ENCODE peak calls at places on chromosomes 1 and 21, in eight cellular contexts. One of them, this sample, is unnamed.

GRCh38 chr1:85225624-85226380 is 25.0 kb upstream of the SYDE2 start:
- DNase-seq in PC-9: no peak
- DNase-seq in lower leg skin: no peak
- DNase-seq in ascending aorta: no peak
- DNase-seq in tibial nerve: no peak
- DNase-seq in endothelial cell: no peak
- DNase-seq in CD8-positive, alpha-beta T cell: no peak
- DNase-seq in neural crest cell: no peak
- DNase-seq in this sample: no peak

GRCh38 chr1:236489710-236490377 is 33.9 kb upstream of the LGALS8 start:
- DNase-seq in neural crest cell: no peak
- DNase-seq in tibial nerve: peak; percentile 46
- DNase-seq in CD8-positive, alpha-beta T cell: no peak
- DNase-seq in ascending aorta: no peak
- DNase-seq in endothelial cell: peak; percentile 8
- DNase-seq in PC-9: no peak
- DNase-seq in lower leg skin: no peak
- DNase-seq in this sample: peak; percentile 45

GRCh38 chr1:165738794-165739193 is 29.9 kb downstream of the TMCO1 start:
- DNase-seq in ascending aorta: no peak
- DNase-seq in tibial nerve: no peak
- DNase-seq in lower leg skin: no peak
- DNase-seq in PC-9: no peak
- DNase-seq in endothelial cell: no peak
- DNase-seq in CD8-positive, alpha-beta T cell: no peak
- DNase-seq in neural crest cell: no peak
- DNase-seq in this sample: no peak

GRCh38 chr1:7281821-7282220 is 489.3 kb upstream of the VAMP3 start:
- DNase-seq in ascending aorta: no peak
- DNase-seq in PC-9: no peak
- DNase-seq in lower leg skin: no peak
- DNase-seq in endothelial cell: no peak
- DNase-seq in neural crest cell: no peak
- DNase-seq in CD8-positive, alpha-beta T cell: no peak
- DNase-seq in tibial nerve: peak; percentile 9
- DNase-seq in this sample: no peak

GRCh38 chr1:23838401-23838866 is 13.2 kb upstream of the HMGCL start:
- DNase-seq in neural crest cell: peak; percentile 50
- DNase-seq in endothelial cell: peak; percentile 41
- DNase-seq in CD8-positive, alpha-beta T cell: peak; percentile 78
- DNase-seq in lower leg skin: peak; percentile 40
- DNase-seq in ascending aorta: no peak
- DNase-seq in tibial nerve: peak; percentile 48
- DNase-seq in PC-9: peak; percentile 55
- DNase-seq in this sample: peak; percentile 61

GRCh38 chr21:39314155-39315027 is 959 bp upstream of the BRWD1 start:
- DNase-seq in CD8-positive, alpha-beta T cell: peak; percentile 51
- DNase-seq in tibial nerve: peak; percentile 31
- DNase-seq in neural crest cell: no peak
- DNase-seq in ascending aorta: no peak
- DNase-seq in endothelial cell: peak; percentile 61
- DNase-seq in lower leg skin: peak; percentile 31
- DNase-seq in PC-9: peak; percentile 6
- DNase-seq in this sample: no peak

GRCh38 chr1:204338359-204338758 is 21.4 kb downstream of the PLEKHA6 start:
- DNase-seq in ascending aorta: no peak
- DNase-seq in CD8-positive, alpha-beta T cell: no peak
- DNase-seq in tibial nerve: no peak
- DNase-seq in endothelial cell: no peak
- DNase-seq in neural crest cell: no peak
- DNase-seq in lower leg skin: no peak
- DNase-seq in PC-9: no peak
- DNase-seq in this sample: no peak

GRCh38 chr1:61226791-61227567 is 144.6 kb downstream of the NFIA start:
- DNase-seq in ascending aorta: no peak
- DNase-seq in lower leg skin: no peak
- DNase-seq in CD8-positive, alpha-beta T cell: no peak
- DNase-seq in neural crest cell: no peak
- DNase-seq in PC-9: no peak
- DNase-seq in tibial nerve: no peak
- DNase-seq in endothelial cell: no peak
- DNase-seq in this sample: no peak

GRCh38 chr21:43209575-43210453 is 41.0 kb downstream of the CRYAA start:
- DNase-seq in lower leg skin: peak; percentile 12
- DNase-seq in PC-9: peak; percentile 63
- DNase-seq in neural crest cell: no peak
- DNase-seq in ascending aorta: no peak
- DNase-seq in CD8-positive, alpha-beta T cell: no peak
- DNase-seq in tibial nerve: peak; percentile 3
- DNase-seq in endothelial cell: no peak
- DNase-seq in this sample: peak; percentile 4

GRCh38 chr1:53448241-53448841 is 10.9 kb upstream of the DMRTB1 start:
- DNase-seq in endothelial cell: no peak
- DNase-seq in CD8-positive, alpha-beta T cell: no peak
- DNase-seq in neural crest cell: no peak
- DNase-seq in PC-9: no peak
- DNase-seq in tibial nerve: no peak
- DNase-seq in lower leg skin: no peak
- DNase-seq in ascending aorta: no peak
- DNase-seq in this sample: no peak

GRCh38 chr1:206080421-206080820 is 27.4 kb downstream of the RHEX start:
- DNase-seq in tibial nerve: no peak
- DNase-seq in lower leg skin: no peak
- DNase-seq in CD8-positive, alpha-beta T cell: no peak
- DNase-seq in neural crest cell: no peak
- DNase-seq in PC-9: no peak
- DNase-seq in endothelial cell: no peak
- DNase-seq in ascending aorta: no peak
- DNase-seq in this sample: no peak

GRCh38 chr1:116457944-116458343 is 84.9 kb downstream of the ATP1A1 start:
- DNase-seq in ascending aorta: no peak
- DNase-seq in CD8-positive, alpha-beta T cell: no peak
- DNase-seq in neural crest cell: no peak
- DNase-seq in tibial nerve: no peak
- DNase-seq in PC-9: no peak
- DNase-seq in endothelial cell: no peak
- DNase-seq in lower leg skin: no peak
- DNase-seq in this sample: no peak

GRCh38 chr1:114335273-114335672 is 175.7 kb downstream of the TRIM33 start:
- DNase-seq in tibial nerve: no peak
- DNase-seq in endothelial cell: no peak
- DNase-seq in neural crest cell: no peak
- DNase-seq in lower leg skin: no peak
- DNase-seq in PC-9: no peak
- DNase-seq in CD8-positive, alpha-beta T cell: no peak
- DNase-seq in ascending aorta: no peak
- DNase-seq in this sample: no peak

GRCh38 chr1:204461331-204462228 is 33.0 kb downstream of the PIK3C2B start:
- DNase-seq in endothelial cell: peak; percentile 78
- DNase-seq in tibial nerve: no peak
- DNase-seq in lower leg skin: no peak
- DNase-seq in neural crest cell: no peak
- DNase-seq in CD8-positive, alpha-beta T cell: peak; percentile 32
- DNase-seq in ascending aorta: no peak
- DNase-seq in PC-9: no peak
- DNase-seq in this sample: no peak

GRCh38 chr1:92934395-92935378 is 26.6 kb downstream of the DIPK1A start:
- DNase-seq in endothelial cell: no peak
- DNase-seq in PC-9: peak; percentile 30
- DNase-seq in lower leg skin: peak; percentile 49
- DNase-seq in tibial nerve: peak; percentile 53
- DNase-seq in ascending aorta: no peak
- DNase-seq in neural crest cell: no peak
- DNase-seq in CD8-positive, alpha-beta T cell: no peak
- DNase-seq in this sample: no peak

DNA sequence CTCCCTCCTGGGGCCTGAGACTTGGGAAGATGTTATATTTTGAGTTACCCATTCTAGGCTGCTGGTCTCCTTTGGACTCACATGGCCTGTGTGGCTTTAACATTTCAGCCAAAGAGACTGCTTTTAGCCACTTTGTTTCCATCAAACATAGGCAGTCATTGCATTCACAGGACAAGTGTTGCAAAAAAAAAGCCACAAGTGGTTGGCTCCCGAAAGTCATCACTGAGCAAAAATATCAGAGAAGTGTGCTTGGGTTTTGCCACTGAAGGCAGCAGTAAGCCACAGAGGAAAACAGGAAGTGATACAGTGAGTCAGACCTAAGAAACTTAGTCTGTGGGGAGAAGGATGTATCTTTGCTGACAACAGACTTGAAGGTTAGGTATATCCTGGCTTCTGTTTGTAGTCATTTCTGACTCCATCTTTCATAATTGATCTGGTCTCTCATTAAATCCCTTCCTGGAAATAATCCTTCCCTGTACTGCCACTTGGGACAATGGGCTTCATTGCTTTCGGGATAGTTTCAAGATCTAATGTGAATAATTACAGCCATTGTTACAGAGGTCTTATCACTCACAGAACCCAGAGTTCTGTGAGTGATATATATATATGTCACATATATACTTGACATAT is 80.9 kb downstream of the COLGALT2 start:
- DNase-seq in tibial nerve: peak; percentile 44
- DNase-seq in PC-9: peak; percentile 8
- DNase-seq in endothelial cell: no peak
- DNase-seq in lower leg skin: peak; percentile 35
- DNase-seq in neural crest cell: no peak
- DNase-seq in CD8-positive, alpha-beta T cell: peak; percentile 55
- DNase-seq in ascending aorta: no peak
- DNase-seq in this sample: no peak
- TF ChIP-seq CTCF in tibial nerve: no peak
- TF ChIP-seq CTCF in PC-9: no peak
- TF ChIP-seq CTCF in endothelial cell: no peak
- TF ChIP-seq CTCF in lower leg skin: no peak
- TF ChIP-seq CTCF in neural crest cell: no peak
- TF ChIP-seq CTCF in CD8-positive, alpha-beta T cell: no peak
- TF ChIP-seq CTCF in ascending aorta: no peak
- TF ChIP-seq CTCF in this sample: no peak

GRCh38 chr1:199675937-199676336 is 351.6 kb upstream of the NR5A2 start:
- DNase-seq in endothelial cell: no peak
- DNase-seq in CD8-positive, alpha-beta T cell: no peak
- DNase-seq in tibial nerve: no peak
- DNase-seq in PC-9: no peak
- DNase-seq in neural crest cell: no peak
- DNase-seq in lower leg skin: no peak
- DNase-seq in ascending aorta: no peak
- DNase-seq in this sample: no peak

GRCh38 chr1:199669916-199670315 is 357.6 kb upstream of the NR5A2 start:
- DNase-seq in CD8-positive, alpha-beta T cell: no peak
- DNase-seq in neural crest cell: no peak
- DNase-seq in tibial nerve: no peak
- DNase-seq in lower leg skin: no peak
- DNase-seq in endothelial cell: no peak
- DNase-seq in PC-9: no peak
- DNase-seq in ascending aorta: no peak
- DNase-seq in this sample: no peak

GRCh38 chr1:199667079-199667478 is 360.4 kb upstream of the NR5A2 start:
- DNase-seq in ascending aorta: no peak
- DNase-seq in endothelial cell: no peak
- DNase-seq in lower leg skin: no peak
- DNase-seq in CD8-positive, alpha-beta T cell: no peak
- DNase-seq in tibial nerve: no peak
- DNase-seq in PC-9: no peak
- DNase-seq in neural crest cell: no peak
- DNase-seq in this sample: no peak

DNA sequence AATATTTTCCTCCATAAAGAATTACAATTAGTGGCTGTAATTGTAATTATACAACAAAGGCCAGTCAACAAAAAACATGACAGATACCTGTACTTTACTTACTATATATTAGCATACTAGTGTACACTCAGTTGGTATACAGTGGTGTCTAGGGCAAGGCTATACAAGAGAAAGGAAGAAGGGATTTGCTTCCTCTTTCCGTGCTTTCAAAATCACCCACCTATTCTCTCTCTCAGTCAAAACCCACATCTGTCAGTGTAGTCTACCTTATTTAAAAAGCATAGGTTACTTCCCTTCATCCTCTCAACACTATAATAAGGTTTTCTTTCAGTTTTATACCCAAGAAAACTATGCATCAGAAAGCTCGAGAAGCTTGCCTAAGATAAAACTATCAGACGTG is 355.8 kb upstream of the NR5A2 start:
- DNase-seq in PC-9: no peak
- DNase-seq in ascending aorta: no peak
- DNase-seq in neural crest cell: no peak
- DNase-seq in endothelial cell: no peak
- DNase-seq in tibial nerve: no peak
- DNase-seq in CD8-positive, alpha-beta T cell: no peak
- DNase-seq in lower leg skin: no peak
- DNase-seq in this sample: no peak
- TF ChIP-seq CTCF in PC-9: no peak
- TF ChIP-seq CTCF in ascending aorta: no peak
- TF ChIP-seq CTCF in neural crest cell: no peak
- TF ChIP-seq CTCF in endothelial cell: no peak
- TF ChIP-seq CTCF in tibial nerve: no peak
- TF ChIP-seq CTCF in CD8-positive, alpha-beta T cell: no peak
- TF ChIP-seq CTCF in lower leg skin: no peak
- TF ChIP-seq CTCF in this sample: no peak

GRCh38 chr1:3293563-3294080 is 160.8 kb upstream of the ARHGEF16 start:
- DNase-seq in ascending aorta: no peak
- DNase-seq in CD8-positive, alpha-beta T cell: no peak
- DNase-seq in PC-9: no peak
- DNase-seq in endothelial cell: no peak
- DNase-seq in neural crest cell: no peak
- DNase-seq in lower leg skin: no peak
- DNase-seq in tibial nerve: no peak
- DNase-seq in this sample: no peak
- TF ChIP-seq CTCF in ascending aorta: no peak
- TF ChIP-seq CTCF in CD8-positive, alpha-beta T cell: no peak
- TF ChIP-seq CTCF in PC-9: no peak
- TF ChIP-seq CTCF in endothelial cell: no peak
- TF ChIP-seq CTCF in neural crest cell: no peak
- TF ChIP-seq CTCF in lower leg skin: no peak
- TF ChIP-seq CTCF in tibial nerve: no peak
- TF ChIP-seq CTCF in this sample: no peak

GRCh38 chr1:167548059-167548932 is 5.3 kb downstream of the CREG1 start:
- DNase-seq in lower leg skin: no peak
- DNase-seq in neural crest cell: no peak
- DNase-seq in tibial nerve: no peak
- DNase-seq in PC-9: no peak
- DNase-seq in CD8-positive, alpha-beta T cell: no peak
- DNase-seq in ascending aorta: no peak
- DNase-seq in endothelial cell: no peak
- DNase-seq in this sample: no peak

GRCh38 chr1:167551359-167551758 is 2.2 kb downstream of the CREG1 start:
- DNase-seq in PC-9: no peak
- DNase-seq in endothelial cell: no peak
- DNase-seq in tibial nerve: no peak
- DNase-seq in ascending aorta: no peak
- DNase-seq in CD8-positive, alpha-beta T cell: no peak
- DNase-seq in lower leg skin: no peak
- DNase-seq in neural crest cell: no peak
- DNase-seq in this sample: no peak

GRCh38 chr1:167554028-167554779 is 642 bp upstream of the CREG1 start:
- DNase-seq in endothelial cell: no peak
- DNase-seq in tibial nerve: no peak
- DNase-seq in CD8-positive, alpha-beta T cell: no peak
- DNase-seq in lower leg skin: no peak
- DNase-seq in PC-9: no peak
- DNase-seq in ascending aorta: no peak
- DNase-seq in neural crest cell: no peak
- DNase-seq in this sample: no peak

GRCh38 chr1:167555971-167556714 is 2.6 kb upstream of the CREG1 start:
- DNase-seq in CD8-positive, alpha-beta T cell: peak; percentile 76
- DNase-seq in PC-9: peak; percentile 70
- DNase-seq in ascending aorta: no peak
- DNase-seq in lower leg skin: peak; percentile 80
- DNase-seq in endothelial cell: peak; percentile 79
- DNase-seq in neural crest cell: peak; percentile 74
- DNase-seq in tibial nerve: peak; percentile 92
- DNase-seq in this sample: peak; percentile 54

GRCh38 chr1:167553136-167554027 is at the start of gene CREG1:
- DNase-seq in lower leg skin: peak; percentile 91
- DNase-seq in endothelial cell: peak; percentile 94
- DNase-seq in tibial nerve: peak; percentile 84
- DNase-seq in CD8-positive, alpha-beta T cell: peak; percentile 88
- DNase-seq in ascending aorta: peak; percentile 76
- DNase-seq in neural crest cell: peak; percentile 92
- DNase-seq in PC-9: peak; percentile 94
- DNase-seq in this sample: peak; percentile 85
- TF ChIP-seq CTCF in lower leg skin: no peak
- TF ChIP-seq CTCF in endothelial cell: no peak
- TF ChIP-seq CTCF in tibial nerve: no peak
- TF ChIP-seq CTCF in CD8-positive, alpha-beta T cell: no peak
- TF ChIP-seq CTCF in ascending aorta: no peak
- TF ChIP-seq CTCF in neural crest cell: no peak
- TF ChIP-seq CTCF in PC-9: no peak
- TF ChIP-seq CTCF in this sample: no peak

This sample was measured in WERI-Rb-1.